ENCODE peak calls at places on chromosome 7, in four cellular contexts. One of them, this sample, is unnamed.

GRCh38 chr7:28005075-28005847 is 175.3 kb downstream of the JAZF1 start:
- DNase-seq in naive B cell: no peak
- DNase-seq in CD8-positive, alpha-beta memory T cell: no peak
- DNase-seq in GM13976: no peak
- DNase-seq in this sample: no peak

GRCh38 chr7:74479961-74480829 is 26.5 kb downstream of the GTF2IRD1 start:
- DNase-seq in naive B cell: no peak
- DNase-seq in CD8-positive, alpha-beta memory T cell: no peak
- DNase-seq in GM13976: peak; percentile 57
- DNase-seq in this sample: no peak

GRCh38 chr7:16650266-16650665 is 4.3 kb downstream of the BZW2 start:
- DNase-seq in GM13976: no peak
- DNase-seq in naive B cell: no peak
- DNase-seq in CD8-positive, alpha-beta memory T cell: no peak
- DNase-seq in this sample: no peak

GRCh38 chr7:150339369-150339768 is 2.1 kb downstream of the RARRES2 start:
- DNase-seq in GM13976: no peak
- DNase-seq in naive B cell: no peak
- DNase-seq in CD8-positive, alpha-beta memory T cell: no peak
- DNase-seq in this sample: no peak

GRCh38 chr7:34709771-34710170 is 51.8 kb downstream of the NPSR1 start:
- DNase-seq in GM13976: no peak
- DNase-seq in naive B cell: no peak
- DNase-seq in CD8-positive, alpha-beta memory T cell: no peak
- DNase-seq in this sample: no peak

GRCh38 chr7:149794665-149795064 is 21.3 kb upstream of the ZNF467 start:
- DNase-seq in GM13976: no peak
- DNase-seq in CD8-positive, alpha-beta memory T cell: no peak
- DNase-seq in naive B cell: no peak
- DNase-seq in this sample: no peak

GRCh38 chr7:27185708-27186449 is 847 bp upstream of the HOXA11 start:
- DNase-seq in GM13976: no peak
- DNase-seq in naive B cell: no peak
- DNase-seq in CD8-positive, alpha-beta memory T cell: no peak
- DNase-seq in this sample: no peak

GRCh38 chr7:150322114-150322832 is 882 bp upstream of the LRRC61 start:
- DNase-seq in naive B cell: no peak
- DNase-seq in CD8-positive, alpha-beta memory T cell: no peak
- DNase-seq in GM13976: no peak
- DNase-seq in this sample: no peak

GRCh38 chr7:24959735-24960485 is 20.1 kb downstream of the OSBPL3 start:
- DNase-seq in GM13976: no peak
- DNase-seq in naive B cell: no peak
- DNase-seq in CD8-positive, alpha-beta memory T cell: no peak
- DNase-seq in this sample: no peak